ENCODE peak calls at places on chromosomes 4 and X, in seven cellular contexts. J is effector memory CD4-positive, alpha-beta T cell; C is CD4-positive, alpha-beta T cell; Y is transverse colon; T is astrocyte; P is colonic mucosa; U is left ventricle myocardium inferior. N is an unnamed sample.

GRCh38 chr4:109368661-109369060 is 65.0 kb upstream of the SEC24B start:
- DNase-seq in J (no peak), C (no peak), Y (no peak), T (peak), P (no peak), U (no peak), N (no peak)

GRCh38 chrX:129737921-129738320 is 858 bp upstream of the XPNPEP2 start:
- DNase-seq in J (no peak), C (no peak), Y (no peak), T (peak), P (no peak), U (no peak), N (no peak)

GRCh38 chrX:47068214-47068613 is 10.0 kb upstream of the RGN start:
- DNase-seq in J (no peak), C (no peak), Y (no peak), T (no peak), P (no peak), U (no peak), N (no peak)

GRCh38 chrX:45824471-45824870 is 623.8 kb upstream of the DIPK2B start:
- DNase-seq in J (no peak), C (peak), Y (no peak), T (peak), P (no peak), U (no peak), N (peak)

GRCh38 chr4:129839687-129840086 is 743.7 kb downstream of the C4orf33 start:
- DNase-seq in J (no peak), C (no peak), Y (no peak), T (peak), P (no peak), U (no peak), N (peak)

GRCh38 chr4:166460769-166461550 is 587.9 kb downstream of the TLL1 start:
- DNase-seq in J (no peak), C (no peak), Y (no peak), T (peak), P (no peak), U (no peak), N (no peak)

GRCh38 chr4:25504932-25505636 is 128.0 kb downstream of the ANAPC4 start:
- DNase-seq in J (no peak), C (no peak), Y (no peak), T (no peak), P (no peak), U (no peak), N (no peak)

GRCh38 chr4:165288639-165289428 is 38.6 kb upstream of the MSMO1 start:
- DNase-seq in J (no peak), C (no peak), Y (no peak), T (peak), P (no peak), U (no peak), N (no peak)

GRCh38 chr4:88166608-88167007 is 8.2 kb upstream of the ABCG2 start:
- DNase-seq in J (no peak), C (no peak), Y (no peak), T (no peak), P (no peak), U (no peak), N (no peak)

GRCh38 chrX:5051831-5052491 is 1176.7 kb downstream of the NLGN4X start:
- DNase-seq in J (no peak), C (no peak), Y (peak), T (peak), P (peak), U (peak), N (peak)

DNA sequence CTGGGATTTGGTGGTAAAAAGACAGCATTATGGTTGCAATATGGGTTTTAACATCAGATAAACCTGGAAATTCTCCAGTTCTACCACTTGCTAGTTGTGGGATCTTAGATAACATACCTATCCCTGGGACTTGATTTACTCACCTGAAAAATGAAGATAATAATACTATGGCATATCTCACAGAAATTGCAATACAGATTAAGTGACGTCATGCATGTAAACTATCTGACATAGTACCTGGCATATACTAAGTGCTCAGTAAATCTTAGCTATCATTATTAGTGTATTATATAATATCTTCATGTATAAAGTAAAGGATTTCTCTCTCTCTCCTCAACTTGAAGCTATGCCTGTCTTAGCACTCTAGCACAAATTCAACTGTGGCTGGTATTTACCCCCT is 192.5 kb downstream of the PCDH19 start:
- DNase-seq in J (no peak), C (no peak), Y (no peak), T (no peak), P (no peak), U (no peak), N (no peak)
- H3K27ac ChIP-seq in J (no peak), C (no peak), Y (no peak), T (no peak), P (no peak), U (no peak), N (no peak)

GRCh38 chrX:123976671-123977316 is 15.3 kb downstream of the STAG2 start:
- DNase-seq in J (no peak), C (no peak), Y (no peak), T (no peak), P (no peak), U (no peak), N (peak)

GRCh38 chrX:123971963-123972362 is 10.5 kb downstream of the STAG2 start:
- DNase-seq in J (no peak), C (no peak), Y (no peak), T (no peak), P (no peak), U (no peak), N (no peak)

GRCh38 chrX:123975180-123975579 is 13.7 kb downstream of the STAG2 start:
- DNase-seq in J (no peak), C (no peak), Y (no peak), T (peak), P (no peak), U (no peak), N (no peak)
- H3K27ac ChIP-seq in J (no peak), C (no peak), Y (no peak), T (no peak), P (no peak), U (no peak), N (no peak)

GRCh38 chrX:15366507-15367352 is 17.5 kb downstream of the VEGFD start:
- DNase-seq in J (no peak), C (no peak), Y (no peak), T (no peak), P (no peak), U (no peak), N (no peak)
- H3K27ac ChIP-seq in J (no peak), C (no peak), Y (no peak), T (no peak), P (no peak), U (no peak), N (no peak)

DNA sequence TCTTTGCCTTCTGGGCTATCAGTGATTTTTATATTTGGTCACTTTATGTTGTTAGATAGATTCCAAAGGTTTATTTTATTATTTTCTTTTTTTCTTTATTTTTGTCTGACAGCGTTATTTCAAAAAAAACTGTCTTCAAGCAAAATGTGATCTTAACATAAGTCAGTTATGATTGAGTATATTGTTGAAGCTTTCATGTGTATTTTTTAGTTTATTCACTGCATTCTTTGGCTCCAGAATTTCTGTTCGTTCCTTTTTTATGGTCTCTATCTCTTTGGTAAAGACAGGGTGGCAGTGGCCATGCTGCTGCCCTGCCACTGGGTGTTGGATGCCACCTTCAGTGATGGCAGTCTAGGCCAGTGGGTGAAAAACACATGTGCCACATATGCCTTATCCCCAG is at the start of gene MAGEC3:
- DNase-seq in J (no peak), C (no peak), Y (no peak), T (no peak), P (no peak), U (no peak), N (no peak)
- H3K27ac ChIP-seq in J (no peak), C (no peak), Y (no peak), T (no peak), P (no peak), U (no peak), N (no peak)

N was measured in hepatocyte.